ENCODE peak calls at places on chromosomes 4 and X, in eight cellular contexts. P is stimulated activated naive CD4-positive, alpha-beta T cell; C is left kidney; E is T-helper 2 cell; Z is tibial artery; O is NCI-H345; X is Ammon's horn; G is H9. W is an unnamed sample.
A peak's percentile ranks its signal among the peaks of the same experiment; 100 is the strongest.

GRCh38 chr4:3123201-3123671 is 48.8 kb downstream of the HTT start:
- DNase-seq in P (no peak), C (peak; percentile 69), E (no peak), Z (no peak), O (no peak), X (no peak), G (no peak), W (peak; percentile 26)

GRCh38 chr4:135492439-135492838 is 1290.8 kb upstream of the PABPC4L start:
- DNase-seq in P (no peak), C (no peak), E (no peak), Z (no peak), O (no peak), X (no peak), G (no peak), W (no peak)

GRCh38 chr4:47837582-47838294 is at the start of gene CORIN:
- DNase-seq in P (no peak), C (no peak), E (peak; percentile 5), Z (no peak), O (peak; percentile 26), X (no peak), G (peak; percentile 59), W (peak; percentile 48)

GRCh38 chr4:37389967-37390580 is 145.5 kb downstream of the NWD2 start:
- DNase-seq in P (peak; percentile 25), C (peak; percentile 79), E (peak; percentile 51), Z (no peak), O (peak; percentile 67), X (peak; percentile 69), G (no peak), W (peak; percentile 80)

GRCh38 chr4:141684785-141685184 is 48.4 kb downstream of the IL15 start:
- DNase-seq in P (no peak), C (no peak), E (no peak), Z (no peak), O (no peak), X (no peak), G (no peak), W (no peak)

GRCh38 chr4:8913858-8914460 is 42.3 kb upstream of the HMX1 start:
- DNase-seq in P (no peak), C (no peak), E (no peak), Z (no peak), O (no peak), X (no peak), G (no peak), W (peak; percentile 2)

GRCh38 chr4:136121431-136121830 is 1410.9 kb downstream of the PCDH18 start:
- DNase-seq in P (no peak), C (no peak), E (no peak), Z (no peak), O (peak; percentile 1), X (no peak), G (no peak), W (no peak)

GRCh38 chr4:112284662-112285411 is 867 bp downstream of the TIFA start:
- DNase-seq in P (no peak), C (peak; percentile 82), E (peak; percentile 24), Z (no peak), O (no peak), X (peak; percentile 63), G (no peak), W (no peak)

GRCh38 chrX:120604359-120604782 is 470 bp downstream of the MCTS1 start:
- DNase-seq in P (peak; percentile 69), C (peak; percentile 30), E (peak; percentile 75), Z (no peak), O (no peak), X (peak; percentile 18), G (no peak), W (peak; percentile 41)

GRCh38 chr4:3062466-3062865 is 11.9 kb downstream of the HTT-AS start:
- DNase-seq in P (no peak), C (no peak), E (no peak), Z (no peak), O (no peak), X (no peak), G (no peak), W (no peak)

GRCh38 chr4:78517050-78517652 is 34.4 kb upstream of the ANXA3 start:
- DNase-seq in P (no peak), C (peak; percentile 66), E (no peak), Z (no peak), O (peak; percentile 3), X (peak; percentile 35), G (no peak), W (peak; percentile 42)

GRCh38 chrX:143121471-143121870 is 95.7 kb downstream of the SPANXN4 start:
- DNase-seq in P (no peak), C (peak; percentile 90), E (no peak), Z (no peak), O (peak; percentile 89), X (no peak), G (no peak), W (no peak)

GRCh38 chrX:128020701-128021100 is 31.5 kb downstream of the ACTRT1 start:
- DNase-seq in P (no peak), C (no peak), E (no peak), Z (no peak), O (no peak), X (no peak), G (no peak), W (peak; percentile 48)

GRCh38 chr4:142282870-142283431 is 563.1 kb downstream of the INPP4B start:
- DNase-seq in P (peak; percentile 32), C (peak; percentile 38), E (peak; percentile 44), Z (no peak), O (no peak), X (no peak), G (no peak), W (peak; percentile 16)

GRCh38 chr4:166662266-166662843 is 571.9 kb downstream of the SPOCK3 start:
- DNase-seq in P (no peak), C (peak; percentile 6), E (no peak), Z (no peak), O (no peak), X (no peak), G (no peak), W (no peak)

GRCh38 chrX:136450050-136450830 is 37.5 kb upstream of the BRS3 start:
- DNase-seq in P (no peak), C (peak; percentile 1), E (no peak), Z (no peak), O (no peak), X (no peak), G (no peak), W (no peak)

GRCh38 chrX:82816572-82816971 is 691.5 kb upstream of the POU3F4 start:
- DNase-seq in P (no peak), C (no peak), E (no peak), Z (no peak), O (no peak), X (no peak), G (no peak), W (no peak)

GRCh38 chr4:155854597-155855226 is 11.4 kb downstream of the ASIC5 start:
- DNase-seq in P (no peak), C (no peak), E (no peak), Z (no peak), O (no peak), X (peak; percentile 41), G (no peak), W (peak; percentile 32)

GRCh38 chr4:165207016-165207430 is 338 bp upstream of the KLHL2 start:
- DNase-seq in P (peak; percentile 70), C (peak; percentile 66), E (peak; percentile 47), Z (no peak), O (peak; percentile 31), X (peak; percentile 63), G (peak; percentile 33), W (peak; percentile 38)

GRCh38 chr4:154822775-154823174 is 41.7 kb downstream of the RBM46 start:
- DNase-seq in P (no peak), C (no peak), E (no peak), Z (no peak), O (no peak), X (no peak), G (no peak), W (no peak)

GRCh38 chr4:184287697-184288255 is 70.1 kb upstream of the ENPP6 start:
- DNase-seq in P (peak; percentile 9), C (peak; percentile 75), E (peak; percentile 47), Z (no peak), O (no peak), X (no peak), G (peak; percentile 44), W (peak; percentile 72)

GRCh38 chr4:70734168-70734954 is 12.6 kb downstream of the RUFY3 start:
- DNase-seq in P (peak; percentile 73), C (peak; percentile 56), E (peak; percentile 93), Z (no peak), O (peak; percentile 19), X (peak; percentile 72), G (no peak), W (no peak)

GRCh38 chr4:48139688-48140087 is 5.6 kb upstream of the TXK start:
- DNase-seq in P (peak; percentile 39), C (no peak), E (no peak), Z (no peak), O (no peak), X (peak; percentile 31), G (no peak), W (no peak)

GRCh38 chrX:109281478-109282275 is 200.2 kb downstream of the GUCY2F start:
- DNase-seq in P (no peak), C (peak; percentile 35), E (no peak), Z (no peak), O (no peak), X (peak; percentile 2), G (no peak), W (peak; percentile 58)

GRCh38 chrX:129523076-129524055 is at the start of gene SMARCA1:
- DNase-seq in P (peak; percentile 15), C (peak; percentile 90), E (no peak), Z (peak; percentile 28), O (peak; percentile 60), X (peak; percentile 43), G (peak; percentile 63), W (peak; percentile 84)

GRCh38 chrX:37746268-37746931 is 33.5 kb upstream of the CYBB start:
- DNase-seq in P (no peak), C (no peak), E (peak; percentile 48), Z (no peak), O (no peak), X (no peak), G (no peak), W (peak; percentile 31)

W was measured in hepatocyte.